ENCODE peak calls at places on chromosomes 11 and 22, in nine cellular contexts. One of them, this sample, is unnamed.
A peak's percentile ranks its signal among the peaks of the same experiment; 100 is the strongest.

GRCh38 chr11:10982695-10983492 is 125.0 kb upstream of the ZBED5 start:
- DNase-seq in transverse colon: no peak
- DNase-seq in pancreas: no peak
- DNase-seq in BJ: no peak
- DNase-seq in left ventricle myocardium inferior: no peak
- DNase-seq in SK-N-SH: no peak
- DNase-seq in kidney epithelial cell: no peak
- DNase-seq in adrenal gland: no peak
- DNase-seq in cardiac muscle cell: peak; percentile 20
- DNase-seq in this sample: no peak

GRCh38 chr22:24432059-24432853 is 4.9 kb downstream of the ADORA2A start:
- DNase-seq in transverse colon: peak; percentile 71
- DNase-seq in pancreas: no peak
- DNase-seq in BJ: no peak
- DNase-seq in left ventricle myocardium inferior: peak; percentile 81
- DNase-seq in SK-N-SH: peak; percentile 67
- DNase-seq in kidney epithelial cell: no peak
- DNase-seq in adrenal gland: no peak
- DNase-seq in cardiac muscle cell: peak; percentile 82
- DNase-seq in this sample: no peak

GRCh38 chr22:36873614-36874308 is 13.0 kb downstream of the NCF4 start:
- DNase-seq in transverse colon: peak; percentile 57
- DNase-seq in pancreas: peak; percentile 50
- DNase-seq in BJ: peak; percentile 2
- DNase-seq in left ventricle myocardium inferior: no peak
- DNase-seq in SK-N-SH: peak; percentile 62
- DNase-seq in kidney epithelial cell: no peak
- DNase-seq in adrenal gland: no peak
- DNase-seq in cardiac muscle cell: peak; percentile 90
- DNase-seq in this sample: peak; percentile 65

GRCh38 chr11:44589301-44589700 is 23.8 kb downstream of the CD82 start:
- DNase-seq in transverse colon: no peak
- DNase-seq in pancreas: no peak
- DNase-seq in BJ: peak; percentile 40
- DNase-seq in left ventricle myocardium inferior: no peak
- DNase-seq in SK-N-SH: no peak
- DNase-seq in kidney epithelial cell: no peak
- DNase-seq in adrenal gland: no peak
- DNase-seq in cardiac muscle cell: no peak
- DNase-seq in this sample: no peak

GRCh38 chr22:41660416-41660815 is 28.3 kb downstream of the SNU13 start:
- DNase-seq in transverse colon: no peak
- DNase-seq in pancreas: no peak
- DNase-seq in BJ: no peak
- DNase-seq in left ventricle myocardium inferior: peak; percentile 49
- DNase-seq in SK-N-SH: no peak
- DNase-seq in kidney epithelial cell: no peak
- DNase-seq in adrenal gland: peak; percentile 64
- DNase-seq in cardiac muscle cell: no peak
- DNase-seq in this sample: no peak

GRCh38 chr11:82978422-82979099 is 77.0 kb downstream of the DDIAS start:
- DNase-seq in transverse colon: no peak
- DNase-seq in pancreas: no peak
- DNase-seq in BJ: peak; percentile 59
- DNase-seq in left ventricle myocardium inferior: no peak
- DNase-seq in SK-N-SH: no peak
- DNase-seq in kidney epithelial cell: peak; percentile 38
- DNase-seq in adrenal gland: no peak
- DNase-seq in cardiac muscle cell: peak; percentile 32
- DNase-seq in this sample: no peak

GRCh38 chr11:95339554-95339953 is 108.6 kb upstream of the SESN3 start:
- DNase-seq in transverse colon: no peak
- DNase-seq in pancreas: no peak
- DNase-seq in BJ: no peak
- DNase-seq in left ventricle myocardium inferior: no peak
- DNase-seq in SK-N-SH: no peak
- DNase-seq in kidney epithelial cell: no peak
- DNase-seq in adrenal gland: no peak
- DNase-seq in cardiac muscle cell: peak; percentile 12
- DNase-seq in this sample: peak; percentile 55

GRCh38 chr11:83521647-83522596 is 235.8 kb upstream of the CCDC90B start:
- DNase-seq in transverse colon: no peak
- DNase-seq in pancreas: no peak
- DNase-seq in BJ: no peak
- DNase-seq in left ventricle myocardium inferior: no peak
- DNase-seq in SK-N-SH: peak; percentile 51
- DNase-seq in kidney epithelial cell: no peak
- DNase-seq in adrenal gland: no peak
- DNase-seq in cardiac muscle cell: peak; percentile 1
- DNase-seq in this sample: no peak

GRCh38 chr11:83220279-83220678 is 26.8 kb downstream of the ANKRD42 start:
- DNase-seq in transverse colon: no peak
- DNase-seq in pancreas: no peak
- DNase-seq in BJ: no peak
- DNase-seq in left ventricle myocardium inferior: no peak
- DNase-seq in SK-N-SH: no peak
- DNase-seq in kidney epithelial cell: no peak
- DNase-seq in adrenal gland: no peak
- DNase-seq in cardiac muscle cell: no peak
- DNase-seq in this sample: no peak

GRCh38 chr22:33326540-33327295 is 268.5 kb upstream of the SYN3 start:
- DNase-seq in transverse colon: no peak
- DNase-seq in pancreas: no peak
- DNase-seq in BJ: no peak
- DNase-seq in left ventricle myocardium inferior: no peak
- DNase-seq in SK-N-SH: no peak
- DNase-seq in kidney epithelial cell: no peak
- DNase-seq in adrenal gland: no peak
- DNase-seq in cardiac muscle cell: no peak
- DNase-seq in this sample: no peak

GRCh38 chr22:45008853-45009751 is 703 bp downstream of the PHF21B start:
- DNase-seq in transverse colon: no peak
- DNase-seq in pancreas: no peak
- DNase-seq in BJ: no peak
- DNase-seq in left ventricle myocardium inferior: no peak
- DNase-seq in SK-N-SH: peak; percentile 75
- DNase-seq in kidney epithelial cell: no peak
- DNase-seq in adrenal gland: peak; percentile 32
- DNase-seq in cardiac muscle cell: peak; percentile 21
- DNase-seq in this sample: peak; percentile 26

GRCh38 chr11:33737362-33737821 is 1.2 kb upstream of the CD59 start:
- DNase-seq in transverse colon: no peak
- DNase-seq in pancreas: no peak
- DNase-seq in BJ: no peak
- DNase-seq in left ventricle myocardium inferior: no peak
- DNase-seq in SK-N-SH: no peak
- DNase-seq in kidney epithelial cell: no peak
- DNase-seq in adrenal gland: no peak
- DNase-seq in cardiac muscle cell: no peak
- DNase-seq in this sample: no peak
- H3K4me3 ChIP-seq in transverse colon: no peak overlapping the region
- H3K4me3 ChIP-seq in pancreas: no peak overlapping the region
- H3K4me3 ChIP-seq in BJ: no peak overlapping the region
- H3K4me3 ChIP-seq in left ventricle myocardium inferior: peak overlapping the region; percentile 78
- H3K4me3 ChIP-seq in SK-N-SH: peak overlapping the region; percentile 91
- H3K4me3 ChIP-seq in kidney epithelial cell: no peak overlapping the region
- H3K4me3 ChIP-seq in adrenal gland: no peak overlapping the region
- H3K4me3 ChIP-seq in cardiac muscle cell: no peak overlapping the region
- H3K4me3 ChIP-seq in this sample: no peak overlapping the region

DNA sequence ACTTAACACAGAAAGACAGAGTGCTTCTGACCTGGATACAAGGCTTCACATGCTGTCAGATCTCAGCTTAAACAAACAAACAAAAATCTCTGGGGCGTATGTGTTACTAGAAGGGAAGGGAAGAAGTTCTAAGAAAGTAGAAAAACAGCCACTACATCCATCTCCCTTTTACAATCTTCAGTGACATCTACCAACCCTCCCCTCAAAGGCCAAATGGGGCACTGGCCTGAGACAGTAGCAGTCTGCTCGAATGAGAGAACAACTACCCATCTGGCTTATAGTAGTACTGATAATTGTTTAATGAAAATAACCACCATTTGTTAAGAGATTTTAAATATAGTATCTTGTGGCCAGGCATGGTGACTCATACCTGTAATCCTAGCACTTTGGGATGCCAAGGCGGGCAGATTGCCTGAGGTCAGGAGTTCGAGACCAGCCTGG is 29.4 kb downstream of the CCDC83 start:
- DNase-seq in transverse colon: no peak
- DNase-seq in pancreas: no peak
- DNase-seq in BJ: no peak
- DNase-seq in left ventricle myocardium inferior: no peak
- DNase-seq in SK-N-SH: no peak
- DNase-seq in kidney epithelial cell: peak; percentile 12
- DNase-seq in adrenal gland: no peak
- DNase-seq in cardiac muscle cell: peak; percentile 7
- DNase-seq in this sample: no peak
- TF ChIP-seq CTCF in transverse colon: no peak
- TF ChIP-seq CTCF in pancreas: no peak
- TF ChIP-seq CTCF in BJ: no peak
- TF ChIP-seq CTCF in left ventricle myocardium inferior: no peak
- TF ChIP-seq CTCF in SK-N-SH: no peak
- TF ChIP-seq CTCF in kidney epithelial cell: no peak
- TF ChIP-seq CTCF in adrenal gland: no peak
- TF ChIP-seq CTCF in cardiac muscle cell: no peak
- TF ChIP-seq CTCF in this sample: no peak

DNA sequence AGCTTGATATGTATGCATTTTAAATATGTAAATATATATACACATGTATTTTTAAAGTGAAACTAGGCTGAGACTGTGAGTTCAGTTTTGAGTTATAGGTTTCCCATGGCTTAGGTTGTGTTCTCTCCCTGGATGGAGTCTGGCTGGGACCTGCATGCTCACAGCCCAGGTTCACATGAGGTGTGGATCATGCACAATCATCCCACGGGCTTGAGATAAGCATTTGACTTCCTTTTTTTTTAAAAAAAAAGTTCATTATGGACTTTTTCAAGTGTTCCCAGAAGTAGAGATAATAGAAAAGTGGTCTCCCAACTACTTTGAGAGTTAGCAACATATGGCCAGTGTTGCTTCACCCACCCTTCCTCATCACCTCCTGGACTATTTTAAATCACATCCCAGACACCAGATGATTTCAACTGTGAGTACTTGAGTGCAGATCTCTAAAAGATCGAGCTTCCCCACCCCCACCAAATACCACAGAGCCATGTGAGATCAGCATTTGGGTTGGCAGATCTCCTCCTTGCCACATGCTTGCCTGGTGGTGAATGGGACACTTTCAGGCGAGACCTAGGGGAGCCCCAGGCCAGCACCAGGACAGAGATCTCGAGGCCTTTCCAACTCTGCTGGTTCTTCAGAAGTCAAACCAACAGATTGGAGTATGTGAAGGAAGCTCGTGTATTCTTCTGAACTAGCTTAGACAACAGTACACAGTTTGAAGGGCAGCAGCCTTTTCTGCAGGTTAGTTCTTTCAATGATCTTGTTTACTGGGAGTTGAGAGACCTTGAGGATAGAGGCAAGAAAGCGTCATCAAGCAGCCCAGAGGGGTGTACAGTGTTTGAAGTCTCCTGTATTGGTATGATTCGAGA is 15.9 kb downstream of the MED15 start:
- DNase-seq in transverse colon: no peak
- DNase-seq in pancreas: no peak
- DNase-seq in BJ: no peak
- DNase-seq in left ventricle myocardium inferior: no peak
- DNase-seq in SK-N-SH: no peak
- DNase-seq in kidney epithelial cell: no peak
- DNase-seq in adrenal gland: no peak
- DNase-seq in cardiac muscle cell: peak; percentile 62
- DNase-seq in this sample: no peak
- H3K36me3 ChIP-seq in transverse colon: peaks cover 7% of the 10 kb centered on the region
- H3K36me3 ChIP-seq in pancreas: no peaks in the 10 kb centered on the region
- H3K36me3 ChIP-seq in BJ: peaks cover 9% of the 10 kb centered on the region
- H3K36me3 ChIP-seq in left ventricle myocardium inferior: peaks cover 26% of the 10 kb centered on the region
- H3K36me3 ChIP-seq in SK-N-SH: peaks cover 26% of the 10 kb centered on the region
- H3K36me3 ChIP-seq in kidney epithelial cell: peaks cover 3% of the 10 kb centered on the region
- H3K36me3 ChIP-seq in adrenal gland: peaks cover 18% of the 10 kb centered on the region
- H3K36me3 ChIP-seq in cardiac muscle cell: peaks cover 3% of the 10 kb centered on the region
- H3K36me3 ChIP-seq in this sample: peaks cover 10% of the 10 kb centered on the region

GRCh38 chr11:117972589-117973445 is 13.4 kb upstream of the IL10RA start:
- DNase-seq in transverse colon: no peak
- DNase-seq in pancreas: no peak
- DNase-seq in BJ: no peak
- DNase-seq in left ventricle myocardium inferior: no peak
- DNase-seq in SK-N-SH: no peak
- DNase-seq in kidney epithelial cell: no peak
- DNase-seq in adrenal gland: no peak
- DNase-seq in cardiac muscle cell: peak; percentile 10
- DNase-seq in this sample: no peak
- H3K4me3 ChIP-seq in transverse colon: no peak overlapping the region
- H3K4me3 ChIP-seq in pancreas: no peak overlapping the region
- H3K4me3 ChIP-seq in BJ: no peak overlapping the region
- H3K4me3 ChIP-seq in left ventricle myocardium inferior: no peak overlapping the region
- H3K4me3 ChIP-seq in SK-N-SH: no peak overlapping the region
- H3K4me3 ChIP-seq in kidney epithelial cell: no peak overlapping the region
- H3K4me3 ChIP-seq in adrenal gland: no peak overlapping the region
- H3K4me3 ChIP-seq in cardiac muscle cell: no peak overlapping the region
- H3K4me3 ChIP-seq in this sample: no peak overlapping the region

GRCh38 chr11:77047007-77047927 is 13.1 kb downstream of the B3GNT6 start:
- DNase-seq in transverse colon: peak; percentile 84
- DNase-seq in pancreas: peak; percentile 84
- DNase-seq in BJ: peak; percentile 92
- DNase-seq in left ventricle myocardium inferior: peak; percentile 36
- DNase-seq in SK-N-SH: peak; percentile 82
- DNase-seq in kidney epithelial cell: peak; percentile 73
- DNase-seq in adrenal gland: peak; percentile 86
- DNase-seq in cardiac muscle cell: peak; percentile 94
- DNase-seq in this sample: peak; percentile 55
- TF ChIP-seq CTCF in transverse colon: peak; percentile 78
- TF ChIP-seq CTCF in pancreas: peak; percentile 73
- TF ChIP-seq CTCF in BJ: peak; percentile 65
- TF ChIP-seq CTCF in left ventricle myocardium inferior: peak; percentile 74
- TF ChIP-seq CTCF in SK-N-SH: peak; percentile 79
- TF ChIP-seq CTCF in kidney epithelial cell: peak; percentile 62
- TF ChIP-seq CTCF in adrenal gland: peak; percentile 79
- TF ChIP-seq CTCF in cardiac muscle cell: peak; percentile 66
- TF ChIP-seq CTCF in this sample: peak; percentile 59

This sample was measured in GM06990.